ENCODE peak calls at places on chromosome 2, in seven cellular contexts. One of them, this sample, is unnamed. For H3K4me1 and H3K9me3, the result is how much of the 10 kb centered on the place peaks cover.

GRCh38 chr2:27798948-27799645 is 27.6 kb downstream of the MRPL33 start:
- DNase-seq in left ventricle myocardium inferior: peak
- DNase-seq in breast epithelium: no peak
- DNase-seq in heart left ventricle: no peak
- DNase-seq in neural progenitor cell: peak
- DNase-seq in colonic mucosa: no peak
- DNase-seq in upper lobe of right lung: no peak
- DNase-seq in this sample: no peak

GRCh38 chr2:167966367-167966766 is 281.0 kb downstream of the STK39 start:
- DNase-seq in left ventricle myocardium inferior: no peak
- DNase-seq in breast epithelium: no peak
- DNase-seq in heart left ventricle: no peak
- DNase-seq in neural progenitor cell: no peak
- DNase-seq in colonic mucosa: no peak
- DNase-seq in upper lobe of right lung: no peak
- DNase-seq in this sample: no peak

GRCh38 chr2:174400853-174401252 is 5.3 kb downstream of the SCRN3 start:
- DNase-seq in left ventricle myocardium inferior: no peak
- DNase-seq in breast epithelium: no peak
- DNase-seq in heart left ventricle: no peak
- DNase-seq in neural progenitor cell: no peak
- DNase-seq in colonic mucosa: no peak
- DNase-seq in upper lobe of right lung: no peak
- DNase-seq in this sample: no peak

GRCh38 chr2:66198873-66199272 is 236.1 kb upstream of the MEIS1 start:
- DNase-seq in left ventricle myocardium inferior: no peak
- DNase-seq in breast epithelium: no peak
- DNase-seq in heart left ventricle: no peak
- DNase-seq in neural progenitor cell: no peak
- DNase-seq in colonic mucosa: no peak
- DNase-seq in upper lobe of right lung: no peak
- DNase-seq in this sample: no peak

GRCh38 chr2:219642465-219643083 is 15.1 kb downstream of the SLC4A3 start:
- DNase-seq in left ventricle myocardium inferior: peak
- DNase-seq in breast epithelium: peak
- DNase-seq in heart left ventricle: peak
- DNase-seq in neural progenitor cell: peak
- DNase-seq in colonic mucosa: peak
- DNase-seq in upper lobe of right lung: peak
- DNase-seq in this sample: peak

GRCh38 chr2:15031745-15032240 is 399.3 kb downstream of the LRATD1 start:
- DNase-seq in left ventricle myocardium inferior: no peak
- DNase-seq in breast epithelium: no peak
- DNase-seq in heart left ventricle: no peak
- DNase-seq in neural progenitor cell: peak
- DNase-seq in colonic mucosa: no peak
- DNase-seq in upper lobe of right lung: no peak
- DNase-seq in this sample: no peak

GRCh38 chr2:240960309-240960962 is 38.0 kb upstream of the SNED1 start:
- DNase-seq in left ventricle myocardium inferior: peak
- DNase-seq in breast epithelium: peak
- DNase-seq in heart left ventricle: peak
- DNase-seq in neural progenitor cell: no peak
- DNase-seq in colonic mucosa: peak
- DNase-seq in upper lobe of right lung: peak
- DNase-seq in this sample: peak

GRCh38 chr2:142588269-142588668 is 289.2 kb upstream of the KYNU start:
- DNase-seq in left ventricle myocardium inferior: no peak
- DNase-seq in breast epithelium: no peak
- DNase-seq in heart left ventricle: no peak
- DNase-seq in neural progenitor cell: no peak
- DNase-seq in colonic mucosa: no peak
- DNase-seq in upper lobe of right lung: no peak
- DNase-seq in this sample: no peak

GRCh38 chr2:127770973-127771735 is 39.8 kb downstream of the WDR33 start:
- DNase-seq in left ventricle myocardium inferior: no peak
- DNase-seq in breast epithelium: no peak
- DNase-seq in heart left ventricle: no peak
- DNase-seq in neural progenitor cell: no peak
- DNase-seq in colonic mucosa: no peak
- DNase-seq in upper lobe of right lung: no peak
- DNase-seq in this sample: no peak

GRCh38 chr2:166230024-166230723 is 102.4 kb upstream of the SCN1A start:
- DNase-seq in left ventricle myocardium inferior: no peak
- DNase-seq in breast epithelium: no peak
- DNase-seq in heart left ventricle: no peak
- DNase-seq in neural progenitor cell: no peak
- DNase-seq in colonic mucosa: no peak
- DNase-seq in upper lobe of right lung: no peak
- DNase-seq in this sample: no peak

GRCh38 chr2:40208478-40208877 is 243.4 kb downstream of the SLC8A1 start:
- DNase-seq in left ventricle myocardium inferior: no peak
- DNase-seq in breast epithelium: no peak
- DNase-seq in heart left ventricle: no peak
- DNase-seq in neural progenitor cell: no peak
- DNase-seq in colonic mucosa: no peak
- DNase-seq in upper lobe of right lung: no peak
- DNase-seq in this sample: no peak

GRCh38 chr2:172927381-172928357 is 148.0 kb upstream of the MAP3K20 start:
- DNase-seq in left ventricle myocardium inferior: peak
- DNase-seq in breast epithelium: no peak
- DNase-seq in heart left ventricle: no peak
- DNase-seq in neural progenitor cell: no peak
- DNase-seq in colonic mucosa: no peak
- DNase-seq in upper lobe of right lung: no peak
- DNase-seq in this sample: no peak

GRCh38 chr2:152098798-152099654 is at the start of gene CACNB4:
- DNase-seq in left ventricle myocardium inferior: no peak
- DNase-seq in breast epithelium: no peak
- DNase-seq in heart left ventricle: peak
- DNase-seq in neural progenitor cell: peak
- DNase-seq in colonic mucosa: peak
- DNase-seq in upper lobe of right lung: peak
- DNase-seq in this sample: peak

GRCh38 chr2:203569677-203570316 is 34.7 kb upstream of the RAPH1 start:
- DNase-seq in left ventricle myocardium inferior: no peak
- DNase-seq in breast epithelium: no peak
- DNase-seq in heart left ventricle: no peak
- DNase-seq in neural progenitor cell: no peak
- DNase-seq in colonic mucosa: no peak
- DNase-seq in upper lobe of right lung: no peak
- DNase-seq in this sample: no peak

DNA sequence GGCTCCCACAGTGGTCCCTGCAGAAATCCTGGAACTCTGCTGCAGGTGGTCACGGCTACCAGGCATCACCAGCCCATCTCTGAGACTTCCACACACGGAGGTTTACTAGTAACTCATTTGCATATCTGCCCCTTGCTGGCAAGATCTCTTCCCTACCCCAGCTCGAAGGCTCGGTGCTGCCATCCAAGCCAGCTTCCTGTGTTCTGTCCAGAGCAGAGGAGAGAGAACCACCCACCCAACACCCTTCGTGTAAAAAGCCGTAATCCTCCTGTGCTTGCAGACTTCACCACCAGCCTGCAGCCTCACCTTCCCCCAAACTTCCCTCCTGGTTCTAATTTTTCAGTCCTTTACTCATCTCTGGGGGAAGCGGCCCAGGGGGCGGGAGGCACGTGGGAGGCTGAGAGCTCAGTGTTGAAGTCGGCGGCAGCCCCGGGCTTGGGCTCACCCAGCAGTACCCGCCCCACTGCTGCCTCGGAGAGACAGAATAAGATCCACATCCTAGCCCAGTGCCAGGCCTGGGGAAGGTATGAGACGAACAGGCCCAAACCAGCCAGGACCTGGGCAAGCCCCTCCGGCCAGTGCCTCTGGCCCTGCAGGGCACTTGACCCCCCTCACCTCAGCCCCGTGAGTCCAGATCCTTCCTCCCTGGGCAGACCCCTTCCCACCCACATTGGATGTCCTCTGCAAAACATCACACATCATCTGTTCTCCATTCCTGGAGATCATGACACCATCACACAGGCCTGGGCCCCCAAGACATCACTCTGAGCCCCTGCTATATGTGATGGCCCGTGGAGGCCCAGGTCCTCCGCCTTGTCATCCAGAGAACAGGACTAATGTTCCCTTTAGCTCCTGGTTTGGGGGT is 145.8 kb upstream of the ID2 start:
- DNase-seq in left ventricle myocardium inferior: no peak
- DNase-seq in breast epithelium: no peak
- DNase-seq in heart left ventricle: no peak
- DNase-seq in neural progenitor cell: no peak
- DNase-seq in colonic mucosa: no peak
- DNase-seq in upper lobe of right lung: peak
- DNase-seq in this sample: no peak
- H3K4me1 ChIP-seq in left ventricle myocardium inferior: under half
- H3K4me1 ChIP-seq in breast epithelium: under half
- H3K4me1 ChIP-seq in heart left ventricle: under half
- H3K4me1 ChIP-seq in neural progenitor cell: under half
- H3K4me1 ChIP-seq in colonic mucosa: under half
- H3K4me1 ChIP-seq in upper lobe of right lung: under half
- H3K4me1 ChIP-seq in this sample: under half

GRCh38 chr2:10428355-10428754 is 19.8 kb downstream of the ODC1 start:
- DNase-seq in left ventricle myocardium inferior: no peak
- DNase-seq in breast epithelium: no peak
- DNase-seq in heart left ventricle: peak
- DNase-seq in neural progenitor cell: no peak
- DNase-seq in colonic mucosa: no peak
- DNase-seq in upper lobe of right lung: no peak
- DNase-seq in this sample: no peak
- H3K9me3 ChIP-seq in left ventricle myocardium inferior: under half
- H3K9me3 ChIP-seq in breast epithelium: under half
- H3K9me3 ChIP-seq in heart left ventricle: under half
- H3K9me3 ChIP-seq in neural progenitor cell: under half
- H3K9me3 ChIP-seq in colonic mucosa: under half
- H3K9me3 ChIP-seq in upper lobe of right lung: under half
- H3K9me3 ChIP-seq in this sample: under half

GRCh38 chr2:60007666-60008065 is 545.8 kb downstream of the BCL11A start:
- DNase-seq in left ventricle myocardium inferior: no peak
- DNase-seq in breast epithelium: no peak
- DNase-seq in heart left ventricle: no peak
- DNase-seq in neural progenitor cell: peak
- DNase-seq in colonic mucosa: no peak
- DNase-seq in upper lobe of right lung: no peak
- DNase-seq in this sample: no peak
- H3K4me3 ChIP-seq in left ventricle myocardium inferior: no peak
- H3K4me3 ChIP-seq in breast epithelium: no peak
- H3K4me3 ChIP-seq in heart left ventricle: no peak
- H3K4me3 ChIP-seq in neural progenitor cell: no peak
- H3K4me3 ChIP-seq in colonic mucosa: no peak
- H3K4me3 ChIP-seq in upper lobe of right lung: no peak
- H3K4me3 ChIP-seq in this sample: no peak

GRCh38 chr2:98476192-98476868 is 31.7 kb downstream of the INPP4A start:
- DNase-seq in left ventricle myocardium inferior: no peak
- DNase-seq in breast epithelium: no peak
- DNase-seq in heart left ventricle: no peak
- DNase-seq in neural progenitor cell: no peak
- DNase-seq in colonic mucosa: peak
- DNase-seq in upper lobe of right lung: no peak
- DNase-seq in this sample: no peak

GRCh38 chr2:98478088-98478551 is 33.5 kb downstream of the INPP4A start:
- DNase-seq in left ventricle myocardium inferior: no peak
- DNase-seq in breast epithelium: no peak
- DNase-seq in heart left ventricle: no peak
- DNase-seq in neural progenitor cell: no peak
- DNase-seq in colonic mucosa: no peak
- DNase-seq in upper lobe of right lung: no peak
- DNase-seq in this sample: no peak

GRCh38 chr2:98477506-98477905 is 32.8 kb downstream of the INPP4A start:
- DNase-seq in left ventricle myocardium inferior: no peak
- DNase-seq in breast epithelium: no peak
- DNase-seq in heart left ventricle: no peak
- DNase-seq in neural progenitor cell: no peak
- DNase-seq in colonic mucosa: no peak
- DNase-seq in upper lobe of right lung: no peak
- DNase-seq in this sample: no peak

GRCh38 chr2:98474979-98475632 is 30.4 kb downstream of the INPP4A start:
- DNase-seq in left ventricle myocardium inferior: no peak
- DNase-seq in breast epithelium: no peak
- DNase-seq in heart left ventricle: no peak
- DNase-seq in neural progenitor cell: no peak
- DNase-seq in colonic mucosa: no peak
- DNase-seq in upper lobe of right lung: no peak
- DNase-seq in this sample: no peak

DNA sequence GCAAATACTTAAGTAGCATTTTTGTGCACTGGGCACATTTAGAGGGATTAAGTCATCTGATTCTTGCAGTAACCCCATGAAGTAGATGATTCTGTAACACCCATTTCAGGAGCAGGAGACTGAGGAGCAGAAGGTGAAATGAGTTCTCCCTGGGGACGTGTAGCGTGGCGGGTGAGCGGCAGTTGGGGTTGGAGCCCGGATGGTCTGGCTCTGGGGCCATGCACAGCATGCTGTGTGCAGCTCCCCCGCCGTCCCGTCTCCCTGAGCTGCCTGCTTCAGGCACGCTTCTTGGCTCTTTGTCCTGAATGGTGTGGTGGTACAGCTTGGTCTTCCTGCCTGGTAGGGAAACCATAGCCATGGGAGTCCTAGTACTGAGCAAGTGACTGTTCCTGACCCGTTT is 32.4 kb downstream of the INPP4A start:
- DNase-seq in left ventricle myocardium inferior: no peak
- DNase-seq in breast epithelium: no peak
- DNase-seq in heart left ventricle: no peak
- DNase-seq in neural progenitor cell: no peak
- DNase-seq in colonic mucosa: no peak
- DNase-seq in upper lobe of right lung: no peak
- DNase-seq in this sample: no peak
- H3K4me1 ChIP-seq in left ventricle myocardium inferior: half or more
- H3K4me1 ChIP-seq in breast epithelium: under half
- H3K4me1 ChIP-seq in heart left ventricle: under half
- H3K4me1 ChIP-seq in neural progenitor cell: under half
- H3K4me1 ChIP-seq in colonic mucosa: under half
- H3K4me1 ChIP-seq in upper lobe of right lung: half or more
- H3K4me1 ChIP-seq in this sample: under half

DNA sequence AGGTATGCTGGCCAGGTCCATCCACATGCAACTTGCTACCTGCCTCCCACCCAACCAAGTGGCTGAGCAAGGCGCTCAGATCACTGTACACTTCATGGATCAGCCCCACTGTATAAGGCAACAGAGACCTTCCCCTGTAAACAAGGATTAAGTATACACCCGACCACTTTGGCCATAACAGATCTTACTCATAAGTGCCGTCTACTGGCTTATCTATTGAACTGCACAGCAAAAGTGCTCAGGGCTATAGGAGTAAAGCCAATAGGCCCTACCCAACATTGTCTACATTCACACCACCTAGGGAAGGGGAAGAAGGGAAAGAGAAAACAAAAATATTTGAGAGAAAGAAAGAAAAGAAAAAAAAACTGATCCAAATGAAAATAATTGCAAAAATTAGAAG is 663.9 kb upstream of the LRRTM1 start:
- DNase-seq in left ventricle myocardium inferior: no peak
- DNase-seq in breast epithelium: no peak
- DNase-seq in heart left ventricle: no peak
- DNase-seq in neural progenitor cell: peak
- DNase-seq in colonic mucosa: no peak
- DNase-seq in upper lobe of right lung: no peak
- DNase-seq in this sample: no peak
- H3K9me3 ChIP-seq in left ventricle myocardium inferior: half or more
- H3K9me3 ChIP-seq in breast epithelium: half or more
- H3K9me3 ChIP-seq in heart left ventricle: half or more
- H3K9me3 ChIP-seq in neural progenitor cell: under half
- H3K9me3 ChIP-seq in colonic mucosa: under half
- H3K9me3 ChIP-seq in upper lobe of right lung: under half
- H3K9me3 ChIP-seq in this sample: under half